ENCODE peak calls at places on chromosomes 3 and 15, in ten cellular contexts. T is coronary artery, E is nephron progenitor cell, K is activated B cell treated with CpG ODN at 0.5 μM for 24 hours, A is germinal center, B is lower lobe of right lung, M is frontal cortex, R is IMR-90, U is GM13976, Y is osteocyte. L is an unnamed sample.

GRCh38 chr15:64046347-64047153 is at the start of gene DAPK2:
- DNase-seq in T (no peak), E (peak), R (peak), U (peak), B (peak), K (peak), Y (peak), A (peak), M (peak), L (peak)

GRCh38 chr3:194689493-194689901 is 3.8 kb downstream of the FAM43A start:
- DNase-seq in B (no peak), R (peak), T (peak), U (no peak), K (no peak), A (no peak), M (no peak), E (no peak), Y (peak), L (peak)

GRCh38 chr3:102114264-102114979 is 265.1 kb downstream of the NFKBIZ start:
- DNase-seq in T (no peak), K (no peak), A (no peak), M (no peak), U (no peak), Y (no peak), E (no peak), B (no peak), R (no peak), L (no peak)

GRCh38 chr3:42936157-42936981 is 30.4 kb downstream of the ZNF662 start:
- DNase-seq in M (peak), R (peak), B (peak), U (no peak), T (no peak), K (no peak), Y (no peak), E (no peak), A (no peak), L (no peak)

GRCh38 chr15:25933456-25934158 is 70.5 kb upstream of the ATP10A start:
- DNase-seq in Y (peak), R (peak), B (peak), K (peak), M (peak), T (peak), U (no peak), E (peak), A (peak), L (peak)

GRCh38 chr3:156551261-156551660 is 3.7 kb downstream of the SSR3 start:
- DNase-seq in U (no peak), R (peak), E (no peak), A (no peak), M (no peak), B (no peak), K (no peak), T (no peak), Y (no peak), L (peak)

GRCh38 chr15:79212589-79213139 is 69.9 kb upstream of the ANKRD34C start:
- DNase-seq in T (no peak), E (no peak), M (no peak), U (no peak), B (no peak), K (no peak), R (no peak), A (no peak), Y (no peak), L (no peak)

GRCh38 chr3:69326821-69327433 is 59.0 kb downstream of the FRMD4B start:
- DNase-seq in M (no peak), Y (no peak), B (no peak), K (no peak), T (no peak), R (no peak), E (no peak), A (no peak), U (peak), L (peak)

L was measured in EH.